ENCODE peak calls at places on chromosomes 4 and X, in six cellular contexts. W, Y, R, K, L and U are unnamed samples.
A peak's percentile ranks its signal among the peaks of the same experiment; 100 is the strongest.

GRCh38 chrX:123217077-123217476 is 33.0 kb downstream of the GRIA3 start:
- DNase-seq in W (peak; percentile 57), Y (no peak), R (no peak), K (no peak), L (no peak), U (no peak)

GRCh38 chr4:88979292-88979691 is 77.7 kb downstream of the FAM13A start:
- DNase-seq in W (no peak), Y (no peak), R (no peak), K (no peak), L (no peak), U (no peak)

GRCh38 chr4:156972370-156972980 is 876 bp upstream of the PDGFC start:
- DNase-seq in W (no peak), Y (no peak), R (no peak), K (no peak), L (no peak), U (no peak)

GRCh38 chr4:109313168-109314133 is 11.0 kb upstream of the COL25A1 start:
- DNase-seq in W (no peak), Y (no peak), R (no peak), K (no peak), L (no peak), U (no peak)

GRCh38 chr4:2287594-2287915 is 25.6 kb upstream of the MXD4 start:
- DNase-seq in W (peak; percentile 10), Y (no peak), R (no peak), K (peak; percentile 51), L (no peak), U (no peak)

GRCh38 chrX:75603833-75604232 is 81.0 kb upstream of the ZDHHC15 start:
- DNase-seq in W (no peak), Y (no peak), R (peak; percentile 29), K (no peak), L (no peak), U (no peak)

GRCh38 chr4:1072830-1073446 is 40.4 kb downstream of the RNF212 start:
- DNase-seq in W (peak; percentile 54), Y (no peak), R (peak; percentile 95), K (no peak), L (peak; percentile 70), U (no peak)

GRCh38 chr4:171880136-171880535 is 66.9 kb downstream of the GALNTL6 start:
- DNase-seq in W (no peak), Y (no peak), R (no peak), K (no peak), L (no peak), U (no peak)

GRCh38 chr4:16082424-16083216 is 1.2 kb downstream of the PROM1 start:
- DNase-seq in W (no peak), Y (peak; percentile 70), R (no peak), K (peak; percentile 86), L (no peak), U (no peak)

GRCh38 chr4:81069706-81070331 is 39.3 kb downstream of the BMP3 start:
- DNase-seq in W (peak; percentile 60), Y (peak; percentile 70), R (peak; percentile 78), K (no peak), L (peak; percentile 82), U (peak; percentile 89)

GRCh38 chrX:19686876-19687275 is 171.6 kb upstream of the MAP3K15 start:
- DNase-seq in W (no peak), Y (no peak), R (no peak), K (no peak), L (no peak), U (no peak)

GRCh38 chr4:153522800-153523089 is 56.6 kb downstream of the TMEM131L start:
- DNase-seq in W (no peak), Y (no peak), R (no peak), K (no peak), L (no peak), U (no peak)

GRCh38 chr4:75723117-75723801 is 1.1 kb upstream of the USO1 start:
- DNase-seq in W (no peak), Y (no peak), R (peak; percentile 19), K (no peak), L (no peak), U (no peak)

GRCh38 chrX:109760241-109760921 is 27.3 kb upstream of the ACSL4 start:
- DNase-seq in W (no peak), Y (no peak), R (no peak), K (no peak), L (no peak), U (no peak)
- H3K4me3 ChIP-seq in W (no peak overlapping the region), Y (no peak overlapping the region), R (no peak overlapping the region), K (no peak overlapping the region), L (no peak overlapping the region), U (no peak overlapping the region)

DNA sequence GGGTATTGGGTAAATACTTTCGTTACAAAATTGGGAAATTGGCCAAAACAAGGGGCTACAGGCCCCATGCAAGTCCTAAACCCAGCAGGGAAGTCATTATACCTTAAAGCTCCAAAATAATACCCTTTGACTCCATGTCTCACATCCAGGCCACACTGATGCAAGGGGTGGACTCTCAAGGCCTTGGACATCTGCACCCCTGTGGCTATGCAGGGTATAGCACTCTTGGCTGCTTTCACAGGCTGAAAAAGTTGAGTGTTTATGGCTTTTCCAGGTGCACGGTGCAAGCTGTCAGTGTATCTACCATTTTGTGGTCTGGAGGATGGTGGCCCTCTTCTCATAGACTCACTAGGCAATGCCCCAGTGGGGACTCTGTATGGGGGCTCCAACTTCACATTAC is 326.5 kb downstream of the TEX13C start:
- DNase-seq in W (no peak), Y (no peak), R (peak; percentile 11), K (no peak), L (no peak), U (no peak)
- TF ChIP-seq CTCF in W (no peak), Y (no peak), R (peak; percentile 30), K (no peak), L (no peak), U (no peak)

DNA sequence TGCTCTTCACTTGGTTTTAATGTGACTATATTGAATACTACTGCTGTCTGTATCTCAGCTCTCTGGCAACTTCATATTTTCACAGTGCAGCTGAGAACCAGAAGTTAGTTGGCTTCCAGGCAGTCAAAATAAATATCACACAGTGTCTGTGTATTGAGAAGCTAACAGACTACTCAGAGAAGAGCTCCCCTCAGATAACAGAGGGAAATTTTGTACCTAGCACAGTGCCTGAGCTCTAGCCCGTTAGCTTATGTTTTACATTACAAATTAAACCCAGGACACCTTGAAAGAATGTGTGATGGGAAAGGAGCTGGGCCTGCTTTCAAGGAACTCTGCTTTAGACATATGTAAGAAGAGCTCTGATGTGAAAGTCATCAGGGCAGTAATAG is 22.7 kb downstream of the JADE1 start:
- DNase-seq in W (no peak), Y (no peak), R (no peak), K (no peak), L (no peak), U (no peak)
- H3K4me3 ChIP-seq in W (no peak overlapping the region), Y (no peak overlapping the region), R (no peak overlapping the region), K (peak overlapping the region; percentile 31), L (no peak overlapping the region), U (no peak overlapping the region)

DNA sequence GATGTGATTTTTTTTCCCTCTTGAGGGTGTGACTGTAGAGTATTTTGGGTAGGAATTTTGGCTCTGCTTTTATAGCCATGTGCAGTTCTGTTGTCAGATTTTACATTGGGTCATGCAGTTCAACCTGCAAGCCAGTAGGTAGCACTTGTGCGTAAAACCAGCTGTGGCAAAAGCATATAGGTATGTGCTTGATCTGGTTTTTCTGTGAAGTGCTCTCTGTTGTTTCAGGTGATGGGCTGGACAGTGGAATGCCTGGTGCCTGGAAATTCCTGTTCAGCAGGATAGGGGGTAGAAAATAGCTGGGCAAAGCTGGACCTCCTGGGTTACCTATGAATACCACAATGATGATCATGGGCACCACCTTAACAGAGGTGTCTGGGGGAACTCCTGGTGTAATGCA is 584.2 kb upstream of the PCDH10 start:
- DNase-seq in W (no peak), Y (no peak), R (no peak), K (no peak), L (no peak), U (no peak)
- TF ChIP-seq CTCF in W (no peak), Y (peak; percentile 13), R (no peak), K (no peak), L (no peak), U (no peak)